ENCODE peak calls at places on chromosomes 13 and 19, in nine cellular contexts. J is adrenal gland, T is GM12891, L is body of pancreas, K is uterus, M is A549, C is lower leg skin, W is stomach, N is thyroid gland. F is an unnamed sample.

GRCh38 chr19:3698386-3698950 is 1.8 kb downstream of the PIP5K1C start:
- DNase-seq in J (no peak), T (no peak), L (no peak), K (no peak), M (no peak), C (peak; percentile 82), W (no peak), N (no peak), F (no peak)

GRCh38 chr13:95641961-95642621 is 2.4 kb downstream of the DZIP1 start:
- DNase-seq in J (peak; percentile 64), T (no peak), L (peak; percentile 43), K (peak; percentile 30), M (no peak), C (no peak), W (peak; percentile 54), N (peak; percentile 22), F (no peak)

GRCh38 chr13:27712421-27712820 is 79.9 kb upstream of the GSX1 start:
- DNase-seq in J (peak; percentile 73), T (no peak), L (peak; percentile 33), K (no peak), M (no peak), C (no peak), W (peak; percentile 42), N (peak; percentile 42), F (no peak)

GRCh38 chr13:79225487-79226232 is 180.4 kb downstream of the RBM26 start:
- DNase-seq in J (no peak), T (no peak), L (no peak), K (no peak), M (no peak), C (no peak), W (no peak), N (no peak), F (no peak)

GRCh38 chr13:102724923-102725322 is 30.1 kb upstream of the METTL21C start:
- DNase-seq in J (no peak), T (no peak), L (no peak), K (no peak), M (peak; percentile 17), C (no peak), W (no peak), N (peak; percentile 8), F (no peak)

GRCh38 chr13:37306778-37307544 is 201.5 kb upstream of the CSNK1A1L start:
- DNase-seq in J (no peak), T (no peak), L (no peak), K (no peak), M (no peak), C (no peak), W (no peak), N (no peak), F (peak; percentile 13)

GRCh38 chr19:30003862-30004261 is 61.8 kb downstream of the URI1 start:
- DNase-seq in J (no peak), T (no peak), L (no peak), K (no peak), M (no peak), C (no peak), W (no peak), N (no peak), F (no peak)

GRCh38 chr13:94309997-94310842 is 169.3 kb downstream of the DCT start:
- DNase-seq in J (no peak), T (no peak), L (no peak), K (no peak), M (no peak), C (no peak), W (no peak), N (no peak), F (peak; percentile 53)

GRCh38 chr19:28836366-28836765 is 376.6 kb downstream of the UQCRFS1 start:
- DNase-seq in J (no peak), T (no peak), L (no peak), K (no peak), M (no peak), C (no peak), W (no peak), N (no peak), F (no peak)

GRCh38 chr19:3135961-3136683 is at the start of gene GNA15:
- DNase-seq in J (no peak), T (no peak), L (no peak), K (no peak), M (no peak), C (no peak), W (peak; percentile 61), N (no peak), F (no peak)

DNA sequence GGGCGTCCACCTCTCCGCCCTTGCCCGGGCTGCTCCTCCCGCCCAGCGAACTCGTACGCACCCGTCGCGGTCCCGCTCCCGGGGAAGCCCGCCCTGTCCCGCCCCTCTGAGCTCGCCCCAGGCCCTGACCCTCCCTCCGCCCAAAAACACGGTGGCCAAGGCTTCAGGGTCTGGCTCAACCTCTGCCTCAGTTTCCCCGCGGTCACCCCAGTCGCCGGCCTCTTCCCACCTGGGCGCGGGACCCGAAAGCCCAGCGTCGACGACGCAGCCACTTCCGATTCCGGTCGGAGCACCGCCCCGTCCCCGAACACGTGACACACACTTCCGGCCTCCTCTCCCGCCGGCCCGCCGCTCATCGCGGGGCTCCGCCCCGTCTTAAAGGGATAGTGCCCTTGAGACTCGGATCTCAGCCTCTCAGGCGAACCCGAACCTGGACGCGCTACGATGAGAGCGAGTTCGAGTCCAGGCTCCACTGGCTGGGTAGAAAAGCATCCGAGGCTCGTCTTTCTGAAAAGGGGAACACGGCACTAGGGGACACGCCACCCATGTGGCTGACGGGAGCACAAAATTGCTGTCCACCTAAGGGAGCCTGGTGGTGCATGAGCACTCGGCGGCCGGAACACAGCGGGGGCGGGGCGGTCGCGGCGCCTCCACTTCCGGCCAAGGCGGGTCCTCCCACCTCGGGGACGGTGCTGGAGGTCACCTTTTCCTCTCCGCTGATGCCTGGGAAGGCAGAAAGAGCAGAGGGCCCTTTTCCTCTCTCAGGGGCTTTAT is at the start of gene C19orf25:
- DNase-seq in J (peak; percentile 96), T (peak; percentile 99), L (peak; percentile 94), K (peak; percentile 92), M (peak; percentile 84), C (peak; percentile 99), W (peak; percentile 95), N (peak; percentile 92), F (peak; percentile 98)
- TF ChIP-seq POLR2A in J (peak; percentile 63), T (peak; percentile 82), L (peak; percentile 80), K (peak; percentile 72), M (peak; percentile 50), C (no peak), W (no peak), N (no peak), F (peak; percentile 49)

GRCh38 chr19:55684946-55685681 is 10.1 kb downstream of the EPN1 start:
- DNase-seq in J (no peak), T (no peak), L (no peak), K (no peak), M (no peak), C (no peak), W (no peak), N (no peak), F (no peak)
- TF ChIP-seq POLR2A in J (no peak), T (no peak), L (no peak), K (no peak), M (no peak), C (no peak), W (no peak), N (no peak), F (no peak)

DNA sequence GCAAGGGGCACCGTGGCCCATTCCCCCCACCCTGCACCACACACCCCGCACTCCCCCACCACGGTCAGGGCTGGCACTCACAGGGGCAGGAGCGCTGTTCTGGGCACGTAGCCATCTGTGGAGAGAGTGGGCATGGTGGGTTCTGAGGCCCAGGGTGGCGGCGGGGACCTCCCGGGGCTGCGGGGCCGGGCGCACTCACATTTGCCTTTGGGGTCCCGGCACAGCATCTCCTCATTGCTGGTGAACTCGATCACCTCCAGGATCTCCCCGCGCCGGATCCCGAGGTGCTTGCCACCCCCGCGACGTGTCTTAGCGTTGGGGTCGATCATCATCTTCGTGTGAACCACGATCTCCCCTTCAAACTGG is 12.1 kb downstream of the PRAM1 start:
- DNase-seq in J (no peak), T (no peak), L (no peak), K (no peak), M (no peak), C (no peak), W (no peak), N (no peak), F (no peak)
- TF ChIP-seq POLR2A in J (no peak), T (no peak), L (no peak), K (no peak), M (no peak), C (no peak), W (no peak), N (no peak), F (no peak)

GRCh38 chr19:1864480-1865171 is 1.2 kb upstream of the KLF16 start:
- DNase-seq in J (peak; percentile 83), T (peak; percentile 86), L (peak; percentile 69), K (no peak), M (no peak), C (peak; percentile 95), W (peak; percentile 73), N (peak; percentile 71), F (peak; percentile 88)
- TF ChIP-seq POLR2A in J (no peak), T (no peak), L (no peak), K (no peak), M (peak; percentile 11), C (no peak), W (no peak), N (no peak), F (peak; percentile 26)